ENCODE peak calls at places on chromosome 22, in four cellular contexts. E is GM12891, C is K562, A is GM12878. V is an unnamed sample.

GRCh38 chr22:19668748-19669147 is 45.6 kb upstream of the SEPTIN5 start:
- DNase-seq in A (no peak), C (no peak), E (no peak), V (no peak)

GRCh38 chr22:31584804-31585160 is 77.2 kb downstream of the PISD start:
- DNase-seq in A (no peak), C (no peak), E (no peak), V (no peak)

GRCh38 chr22:42623301-42623751 is 8.6 kb upstream of the POLDIP3 start:
- DNase-seq in E (no peak), A (no peak), C (no peak), V (peak; percentile 91)

GRCh38 chr22:37633082-37633692 is 6.3 kb upstream of the SH3BP1 start:
- DNase-seq in E (peak; percentile 91), A (peak; percentile 74), C (no peak), V (no peak)

GRCh38 chr22:17700778-17701177 is 62.2 kb downstream of the BCL2L13 start:
- DNase-seq in C (no peak), E (no peak), A (no peak), V (no peak)

GRCh38 chr22:37746366-37747089 is 49.7 kb downstream of the TRIOBP start:
- DNase-seq in A (no peak), E (peak; percentile 50), C (no peak), V (no peak)

GRCh38 chr22:34917239-34917638 is 148.7 kb upstream of the ISX start:
- DNase-seq in C (no peak), E (no peak), A (no peak), V (no peak)

GRCh38 chr22:19868333-19868732 is 13.7 kb upstream of the GNB1L start:
- DNase-seq in E (no peak), A (no peak), C (no peak), V (no peak)

GRCh38 chr22:43818981-43819690 is 7.0 kb upstream of the EFCAB6 start:
- DNase-seq in A (no peak), C (no peak), E (no peak), V (no peak)

GRCh38 chr22:44136112-44136511 is 44.6 kb upstream of the PARVG start:
- DNase-seq in A (no peak), C (no peak), E (no peak), V (no peak)

GRCh38 chr22:42269407-42270177 is 861 bp downstream of the TCF20 start:
- DNase-seq in E (peak; percentile 83), C (peak; percentile 72), A (no peak), V (peak; percentile 51)

GRCh38 chr22:32684822-32685187 is 116.7 kb upstream of the TIMP3 start:
- DNase-seq in E (no peak), A (no peak), C (no peak), V (no peak)

GRCh38 chr22:30947163-30947820 is 21.3 kb downstream of the MORC2 start:
- DNase-seq in E (no peak), A (no peak), C (no peak), V (no peak)

GRCh38 chr22:19715286-19715939 is 1.1 kb downstream of the SEPTIN5 start:
- DNase-seq in A (no peak), C (no peak), E (no peak), V (no peak)

GRCh38 chr22:20418211-20418788 is 19.3 kb downstream of the SCARF2 start:
- DNase-seq in E (peak; percentile 85), C (peak; percentile 94), A (no peak), V (peak; percentile 41)

GRCh38 chr22:20956258-20957117 is 10.6 kb upstream of the AIFM3 start:
- DNase-seq in A (no peak), E (no peak), C (no peak), V (peak; percentile 37)

GRCh38 chr22:19741053-19741452 is 17.7 kb downstream of the GP1BB start:
- DNase-seq in A (no peak), C (no peak), E (no peak), V (no peak)

GRCh38 chr22:41975299-41976069 is 6.2 kb downstream of the SEPTIN3 start:
- DNase-seq in C (no peak), E (no peak), A (no peak), V (no peak)

GRCh38 chr22:43293259-43293658 is 49.9 kb downstream of the SCUBE1 start:
- DNase-seq in E (no peak), A (no peak), C (peak; percentile 25), V (no peak)

GRCh38 chr22:31538815-31539214 is 42.5 kb downstream of the SFI1 start:
- DNase-seq in E (no peak), A (peak; percentile 58), C (no peak), V (no peak)

GRCh38 chr22:24601217-24602104 is 1.5 kb upstream of the GGT1 start:
- DNase-seq in C (no peak), A (no peak), E (no peak), V (peak; percentile 90)

GRCh38 chr22:31923166-31923565 is 21.2 kb upstream of the YWHAH start:
- DNase-seq in A (no peak), C (no peak), E (no peak), V (peak; percentile 33)

GRCh38 chr22:46596819-46597218 is 23.4 kb upstream of the GRAMD4 start:
- DNase-seq in E (no peak), A (no peak), C (no peak), V (no peak)

GRCh38 chr22:47209547-47210023 is 447.1 kb downstream of the TBC1D22A start:
- DNase-seq in E (no peak), A (no peak), C (no peak), V (no peak)

GRCh38 chr22:35352214-35353111 is 28.4 kb upstream of the HMOX1 start:
- DNase-seq in A (no peak), E (no peak), C (peak; percentile 39), V (peak; percentile 85)

GRCh38 chr22:35102663-35103062 is 36.7 kb downstream of the ISX start:
- DNase-seq in E (no peak), A (no peak), C (peak; percentile 48), V (peak; percentile 14)

GRCh38 chr22:36608987-36609386 is 80.0 kb upstream of the EIF3D start:
- DNase-seq in A (no peak), C (no peak), E (no peak), V (no peak)

GRCh38 chr22:36610567-36610966 is 81.6 kb upstream of the EIF3D start:
- DNase-seq in C (no peak), A (no peak), E (no peak), V (no peak)

GRCh38 chr22:36606659-36607058 is 77.7 kb upstream of the EIF3D start:
- DNase-seq in A (no peak), C (no peak), E (no peak), V (no peak)

GRCh38 chr22:36610056-36610455 is 81.1 kb upstream of the EIF3D start:
- DNase-seq in C (no peak), A (no peak), E (no peak), V (no peak)

GRCh38 chr22:36606114-36606513 is 77.1 kb upstream of the EIF3D start:
- DNase-seq in E (no peak), A (no peak), C (no peak), V (no peak)
- TF ChIP-seq SPI1 in E (no peak), A (no peak), C (no peak), V (no peak)

DNA sequence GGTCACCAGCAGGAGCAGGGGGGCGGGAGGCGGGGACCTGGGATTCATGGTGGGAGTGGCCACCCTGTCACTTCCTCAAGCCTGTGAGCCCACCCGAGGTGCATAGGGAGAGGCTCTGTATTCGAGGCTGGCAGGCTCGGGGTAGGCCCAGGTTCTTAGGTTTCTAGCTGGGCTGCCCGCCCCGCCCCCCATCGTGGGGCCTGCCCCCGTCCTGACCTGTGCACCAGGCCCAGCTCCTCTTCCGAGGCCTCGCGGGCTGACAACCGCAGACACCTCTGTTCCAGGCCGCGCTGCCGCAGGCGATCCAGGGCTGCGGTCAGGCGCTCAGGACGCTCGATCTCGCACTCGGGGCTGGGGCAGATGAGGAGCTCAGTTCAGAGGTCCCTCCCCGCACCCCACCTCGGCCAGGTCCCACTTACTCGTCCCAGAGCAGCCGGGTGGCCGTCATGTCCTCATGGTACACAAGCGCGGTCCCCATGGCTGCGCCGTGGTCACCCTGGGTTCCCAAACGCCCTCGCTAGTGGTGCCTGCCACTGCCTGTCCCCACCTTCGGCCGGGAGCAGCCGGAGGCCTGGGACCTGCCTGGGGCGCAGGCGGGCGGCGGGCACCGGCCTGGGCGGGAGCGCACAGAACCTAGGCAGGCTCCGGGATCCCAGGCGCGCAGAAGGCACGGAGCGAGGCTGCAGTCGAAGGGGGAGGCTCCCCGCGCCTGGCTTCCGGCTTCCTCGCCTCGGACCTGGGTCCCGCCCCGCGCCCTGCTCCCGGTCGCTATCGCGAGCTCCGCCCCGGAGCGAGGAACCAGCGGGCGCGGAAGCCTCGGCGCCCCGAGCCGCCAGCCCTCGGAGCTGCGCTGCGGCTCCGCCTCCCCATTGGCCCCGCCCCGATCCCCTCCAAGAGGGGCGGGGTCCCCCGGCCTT is at the start of gene HDAC10:
- DNase-seq in A (peak; percentile 40), C (peak; percentile 88), E (peak; percentile 98), V (peak; percentile 79)
- TF ChIP-seq POLR2AphosphoS5 in A (peak; percentile 72), C (no peak), E (peak; percentile 60), V (peak; percentile 70)

DNA sequence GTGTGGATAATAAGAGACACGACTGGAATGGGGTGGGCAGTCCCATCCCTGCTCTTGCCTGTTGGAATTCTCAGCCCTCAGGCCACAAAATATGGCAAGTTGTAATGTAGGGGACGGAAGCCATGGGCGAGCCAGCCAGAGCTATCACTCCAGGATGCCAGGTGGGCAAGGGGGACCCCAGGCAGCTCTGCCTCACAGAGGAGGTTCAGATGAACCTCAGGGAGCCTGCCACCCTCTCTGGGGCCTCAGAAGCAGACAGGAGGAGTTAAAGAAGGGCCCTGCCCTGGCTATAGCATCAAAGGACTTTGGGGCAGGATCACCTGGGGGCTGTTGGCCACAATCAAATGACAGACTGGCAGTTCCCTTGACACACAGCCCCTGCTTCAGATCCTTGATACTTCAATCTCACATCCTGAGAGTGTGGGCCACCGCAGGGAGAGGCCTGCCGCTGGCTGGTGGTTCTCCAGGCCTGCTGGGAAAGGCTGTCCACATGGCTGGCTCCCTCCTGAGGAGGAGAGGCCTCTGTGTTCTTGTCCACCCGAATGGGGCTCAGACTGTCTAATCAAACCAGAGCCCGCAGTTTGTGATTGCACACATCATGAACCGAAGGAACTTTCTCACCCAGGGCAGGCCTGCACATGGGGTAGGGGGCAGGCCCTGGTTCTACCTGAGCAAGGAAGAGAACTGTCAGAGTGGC is 31.4 kb downstream of the IGLL1 start:
- DNase-seq in A (no peak), E (no peak), C (no peak), V (no peak)
- TF ChIP-seq SPI1 in A (no peak), E (no peak), C (no peak), V (no peak)

GRCh38 chr22:39214006-39214382 is 30.8 kb downstream of the PDGFB start:
- DNase-seq in E (no peak), A (no peak), C (no peak), V (no peak)

GRCh38 chr22:39215070-39215396 is 29.7 kb downstream of the PDGFB start:
- DNase-seq in A (no peak), C (no peak), E (no peak), V (no peak)

GRCh38 chr22:39214383-39215069 is 30.3 kb downstream of the PDGFB start:
- DNase-seq in C (no peak), A (no peak), E (no peak), V (no peak)

GRCh38 chr22:39215430-39216142 is 29.2 kb downstream of the PDGFB start:
- DNase-seq in A (no peak), E (no peak), C (peak; percentile 35), V (no peak)

DNA sequence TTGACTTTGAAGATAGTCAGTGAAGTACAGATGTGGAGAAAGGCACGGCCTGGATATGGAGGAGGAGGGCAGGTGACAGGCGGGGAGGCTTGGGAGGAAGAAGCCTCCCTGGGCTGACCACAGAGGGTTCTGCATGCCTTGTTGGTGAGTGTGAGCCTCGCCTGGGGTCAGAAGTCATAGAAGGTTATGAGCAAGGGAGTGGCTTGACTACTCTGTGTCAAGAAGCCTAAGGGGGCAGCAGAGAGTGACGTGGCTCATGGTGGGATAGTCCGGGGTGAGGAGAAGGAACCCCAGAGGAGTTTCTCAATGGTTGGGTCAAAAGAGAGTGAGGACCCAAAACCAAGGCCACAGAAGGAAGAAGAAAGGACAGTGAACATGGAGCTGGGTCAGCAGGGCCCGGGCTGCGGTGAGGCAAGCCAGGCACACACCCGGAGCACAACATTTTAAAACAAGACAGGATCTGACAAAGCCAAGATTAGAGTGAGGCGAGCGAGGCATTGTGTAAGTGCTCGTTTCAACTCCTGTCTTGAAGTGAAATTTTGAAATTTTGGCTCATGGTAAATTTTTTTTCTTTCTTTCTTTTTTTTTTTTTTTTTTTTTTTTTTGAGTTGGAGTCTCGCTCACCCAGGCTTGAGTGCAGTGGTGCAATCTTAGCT is 31.9 kb downstream of the PDGFB start:
- DNase-seq in A (no peak), E (no peak), C (peak; percentile 68), V (no peak)
- TF ChIP-seq POLR2AphosphoS5 in A (no peak), E (no peak), C (no peak), V (no peak)

V was measured in HL-60.